ENCODE peak calls at places on chromosomes 1 and 21, in eight cellular contexts. Z, A, F, N, D, C, J and B are unnamed samples.

GRCh38 chr1:5579966-5580365 is 412.3 kb downstream of the NPHP4 start:
- DNase-seq in N (no peak), A (peak), J (no peak), F (no peak), D (no peak), C (no peak), Z (no peak), B (no peak)

GRCh38 chr1:25572708-25573590 is 29.5 kb downstream of the LDLRAP1 start:
- DNase-seq in C (peak), Z (peak), N (no peak), A (peak), F (no peak), D (no peak), J (peak), B (no peak)

GRCh38 chr1:248243204-248243603 is 12.0 kb downstream of the OR2M4 start:
- DNase-seq in N (no peak), C (peak), Z (peak), D (no peak), J (peak), A (no peak), F (no peak), B (peak)

GRCh38 chr1:145994391-145995120 is 1.8 kb downstream of the TXNIP start:
- DNase-seq in C (no peak), J (no peak), D (peak), Z (no peak), F (peak), A (no peak), N (no peak), B (no peak)

GRCh38 chr1:234839663-234840062 is 229.7 kb upstream of the IRF2BP2 start:
- DNase-seq in C (no peak), D (no peak), Z (peak), A (no peak), N (no peak), F (no peak), J (no peak), B (no peak)

GRCh38 chr1:11180342-11180744 is 8.8 kb upstream of the ANGPTL7 start:
- DNase-seq in Z (no peak), J (peak), A (no peak), F (no peak), N (no peak), D (no peak), C (peak), B (peak)

GRCh38 chr21:16534408-16535099 is 804.8 kb downstream of the USP25 start:
- DNase-seq in D (peak), N (no peak), C (no peak), J (peak), Z (no peak), A (peak), F (peak), B (peak)

GRCh38 chr1:183218981-183219621 is 33.0 kb downstream of the LAMC2 start:
- DNase-seq in N (no peak), F (peak), Z (peak), C (no peak), A (peak), D (peak), J (no peak), B (no peak)

GRCh38 chr1:201503397-201504176 is 3.3 kb downstream of the CSRP1 start:
- DNase-seq in A (no peak), D (peak), J (peak), Z (no peak), N (peak), F (peak), C (peak), B (no peak)

GRCh38 chr1:110243581-110243980 is 33.5 kb downstream of the KCNC4 start:
- DNase-seq in N (no peak), C (no peak), J (no peak), F (no peak), Z (peak), D (no peak), A (no peak), B (no peak)

GRCh38 chr1:185170291-185170848 is 13.4 kb downstream of the SWT1 start:
- DNase-seq in J (peak), C (peak), D (no peak), Z (peak), F (peak), N (no peak), A (peak), B (no peak)

GRCh38 chr1:246748867-246749266 is 24.7 kb downstream of the SCCPDH start:
- DNase-seq in F (no peak), J (no peak), C (peak), Z (no peak), D (no peak), A (no peak), N (no peak), B (peak)

GRCh38 chr1:247360116-247360898 is 28.6 kb upstream of the ZNF496 start:
- DNase-seq in D (no peak), A (peak), N (no peak), C (no peak), Z (no peak), J (no peak), F (peak), B (no peak)

GRCh38 chr1:183301239-183301638 is 115.2 kb downstream of the LAMC2 start:
- DNase-seq in F (no peak), N (no peak), D (peak), J (no peak), C (no peak), Z (no peak), A (no peak), B (no peak)

GRCh38 chr1:119506941-119507340 is at the start of gene HSD3B1:
- DNase-seq in F (no peak), Z (no peak), C (no peak), A (no peak), J (no peak), N (no peak), D (no peak), B (no peak)

GRCh38 chr1:218676991-218677390 is 331.9 kb downstream of the TGFB2 start:
- DNase-seq in Z (no peak), D (no peak), J (no peak), A (no peak), N (no peak), F (no peak), C (no peak), B (no peak)

GRCh38 chr1:197526736-197527371 is 248.4 kb downstream of the DENND1B start:
- DNase-seq in C (no peak), D (no peak), Z (peak), N (no peak), A (no peak), J (peak), F (no peak), B (no peak)

GRCh38 chr1:111369645-111370044 is 57.9 kb downstream of the OVGP1 start:
- DNase-seq in C (no peak), J (no peak), D (no peak), Z (no peak), N (no peak), A (no peak), F (no peak), B (no peak)

GRCh38 chr1:3775498-3776230 is 3.1 kb downstream of the SMIM1 start:
- DNase-seq in D (no peak), Z (peak), A (peak), J (peak), F (peak), N (no peak), C (peak), B (no peak)

GRCh38 chr1:236868625-236869467 is 73.8 kb downstream of the MTR start:
- DNase-seq in C (peak), N (no peak), F (no peak), Z (peak), J (peak), A (peak), D (no peak), B (no peak)

GRCh38 chr1:214952648-214953047 is 129.9 kb upstream of the KCNK2 start:
- DNase-seq in D (no peak), A (no peak), F (no peak), J (no peak), C (no peak), N (no peak), Z (no peak), B (no peak)

GRCh38 chr1:102191723-102192122 is 195.0 kb upstream of the OLFM3 start:
- DNase-seq in C (no peak), D (no peak), A (peak), N (no peak), J (peak), Z (peak), F (no peak), B (peak)

GRCh38 chr21:43291347-43291950 is 122.6 kb downstream of the CRYAA start:
- DNase-seq in F (no peak), Z (no peak), A (no peak), C (no peak), D (no peak), J (no peak), N (no peak), B (no peak)

GRCh38 chr1:166029196-166029965 is 137.4 kb downstream of the FAM78B start:
- DNase-seq in F (no peak), D (no peak), Z (no peak), J (no peak), A (no peak), N (no peak), C (no peak), B (no peak)

GRCh38 chr1:91874167-91874566 is 11.8 kb downstream of the TGFBR3 start:
- DNase-seq in Z (no peak), F (no peak), C (no peak), D (no peak), J (no peak), A (no peak), N (no peak), B (no peak)

GRCh38 chr1:177334276-177334675 is 163.5 kb downstream of the BRINP2 start:
- DNase-seq in F (no peak), N (no peak), D (no peak), J (no peak), Z (no peak), C (peak), A (no peak), B (no peak)

DNA sequence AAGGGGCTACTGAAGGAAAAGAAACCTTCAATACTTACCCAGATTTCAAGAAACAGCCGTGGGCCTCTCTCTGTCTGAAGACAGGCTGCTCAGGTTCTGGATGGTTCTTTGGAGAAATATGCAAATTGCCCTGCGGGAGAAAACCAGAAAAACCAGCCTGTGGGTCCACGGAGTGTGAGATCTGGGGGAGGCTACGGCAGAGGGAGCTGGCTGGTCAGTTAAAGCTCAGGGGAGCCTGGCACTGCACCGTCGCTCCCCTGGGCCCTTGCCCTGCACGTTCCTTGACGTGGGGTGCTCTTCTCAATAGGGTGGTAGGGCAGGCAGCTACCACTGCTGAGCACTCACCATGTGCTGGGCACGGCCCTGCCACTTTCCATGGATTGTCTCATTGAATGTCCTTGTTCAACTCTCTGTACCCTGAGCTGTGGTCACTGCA is 12.7 kb downstream of the TMCO4 start:
- DNase-seq in C (no peak), D (no peak), J (no peak), N (no peak), A (no peak), F (no peak), Z (no peak), B (no peak)
- H3K4me3 ChIP-seq in C (no peak), D (no peak), J (no peak), N (no peak), A (no peak), F (no peak), Z (no peak), B (no peak)

GRCh38 chr21:21097425-21097824 is 99.2 kb downstream of the NCAM2 start:
- DNase-seq in N (no peak), F (no peak), Z (no peak), A (no peak), D (no peak), J (no peak), C (no peak), B (no peak)

GRCh38 chr21:21103692-21104091 is 105.5 kb downstream of the NCAM2 start:
- DNase-seq in N (no peak), C (no peak), D (no peak), Z (no peak), A (no peak), J (no peak), F (no peak), B (no peak)

GRCh38 chr21:21102874-21103273 is 104.7 kb downstream of the NCAM2 start:
- DNase-seq in D (no peak), F (no peak), A (no peak), C (no peak), J (no peak), Z (no peak), N (no peak), B (no peak)

GRCh38 chr21:21096956-21097355 is 98.7 kb downstream of the NCAM2 start:
- DNase-seq in C (no peak), D (no peak), Z (no peak), A (no peak), J (no peak), N (no peak), F (no peak), B (no peak)

DNA sequence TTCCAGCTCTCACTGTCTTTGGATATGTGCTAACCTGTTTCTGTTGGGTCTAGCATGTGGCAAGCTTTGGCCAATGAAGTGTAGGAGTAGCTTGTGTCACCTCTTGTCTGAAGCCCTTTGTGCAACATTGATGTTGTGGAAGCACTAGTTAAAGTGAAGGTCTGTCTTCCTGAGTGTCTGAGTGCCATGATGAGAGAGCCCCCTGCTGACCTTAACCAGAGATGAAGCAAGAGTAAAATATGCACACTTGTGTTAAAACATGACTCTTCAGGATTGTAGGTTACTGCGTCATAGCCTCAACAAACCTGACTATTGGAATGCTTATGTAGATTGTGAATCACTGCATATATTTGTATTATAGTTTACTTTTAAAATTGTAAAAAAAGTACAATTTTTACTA is 103.7 kb downstream of the NCAM2 start:
- DNase-seq in J (peak), N (peak), F (no peak), D (no peak), Z (no peak), C (peak), A (no peak), B (no peak)
- TF ChIP-seq CTCF in J (no peak), N (peak), F (no peak), D (no peak), Z (no peak), C (peak), A (no peak), B (peak)

GRCh38 chr1:170669586-170670332 is 5.8 kb downstream of the PRRX1 start:
- DNase-seq in Z (no peak), A (no peak), D (no peak), F (no peak), N (no peak), J (no peak), C (no peak), B (no peak)

GRCh38 chr1:170666661-170667060 is 2.7 kb downstream of the PRRX1 start:
- DNase-seq in N (no peak), A (no peak), F (peak), Z (no peak), J (no peak), C (peak), D (no peak), B (no peak)

GRCh38 chr1:170669036-170669435 is 5.1 kb downstream of the PRRX1 start:
- DNase-seq in D (no peak), Z (no peak), A (no peak), C (no peak), F (no peak), N (no peak), J (no peak), B (no peak)

GRCh38 chr1:170670751-170671628 is 7.1 kb downstream of the PRRX1 start:
- DNase-seq in N (no peak), C (peak), F (peak), Z (no peak), D (no peak), J (peak), A (peak), B (no peak)

DNA sequence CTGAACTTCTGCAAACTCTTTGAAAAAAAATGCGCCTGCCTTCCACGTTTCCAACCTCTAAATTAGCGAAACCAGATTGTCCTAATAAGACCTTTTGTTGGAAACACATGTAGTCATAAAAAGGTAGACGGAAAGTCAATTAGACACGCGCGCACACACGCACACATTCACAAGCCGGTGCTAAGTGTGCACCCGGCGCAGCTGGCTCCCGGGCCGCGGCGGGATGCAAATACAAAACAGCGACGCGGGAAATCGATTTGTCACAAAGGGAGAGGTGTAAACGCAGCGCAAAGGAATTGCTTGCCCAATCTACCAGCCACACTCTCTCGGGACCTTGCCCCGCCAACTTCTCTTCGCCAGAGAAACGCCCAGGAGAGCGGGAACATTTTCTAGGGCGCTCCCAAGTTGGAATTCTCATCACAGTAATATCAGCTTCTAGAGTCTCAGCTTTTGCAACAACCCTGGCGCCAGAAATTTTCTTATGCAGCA is 4.4 kb downstream of the PRRX1 start:
- DNase-seq in J (peak), F (no peak), C (peak), N (no peak), Z (no peak), D (no peak), A (no peak), B (no peak)
- H3K4me3 ChIP-seq in J (peak), F (peak), C (peak), N (peak), Z (no peak), D (peak), A (no peak), B (no peak)

GRCh38 chr1:8016244-8017241 is 9.6 kb downstream of the ERRFI1 start:
- DNase-seq in J (peak), C (no peak), A (no peak), N (no peak), D (no peak), F (no peak), Z (no peak), B (no peak)

GRCh38 chr1:8014381-8014988 is 11.6 kb downstream of the ERRFI1 start:
- DNase-seq in Z (no peak), A (no peak), D (no peak), F (no peak), C (no peak), N (no peak), J (no peak), B (no peak)

GRCh38 chr1:8013800-8014199 is 12.3 kb downstream of the ERRFI1 start:
- DNase-seq in D (no peak), J (peak), Z (no peak), A (no peak), N (no peak), F (no peak), C (no peak), B (no peak)

GRCh38 chr1:8015809-8016165 is 10.3 kb downstream of the ERRFI1 start:
- DNase-seq in J (peak), Z (no peak), A (no peak), D (no peak), C (no peak), F (peak), N (no peak), B (no peak)

DNA sequence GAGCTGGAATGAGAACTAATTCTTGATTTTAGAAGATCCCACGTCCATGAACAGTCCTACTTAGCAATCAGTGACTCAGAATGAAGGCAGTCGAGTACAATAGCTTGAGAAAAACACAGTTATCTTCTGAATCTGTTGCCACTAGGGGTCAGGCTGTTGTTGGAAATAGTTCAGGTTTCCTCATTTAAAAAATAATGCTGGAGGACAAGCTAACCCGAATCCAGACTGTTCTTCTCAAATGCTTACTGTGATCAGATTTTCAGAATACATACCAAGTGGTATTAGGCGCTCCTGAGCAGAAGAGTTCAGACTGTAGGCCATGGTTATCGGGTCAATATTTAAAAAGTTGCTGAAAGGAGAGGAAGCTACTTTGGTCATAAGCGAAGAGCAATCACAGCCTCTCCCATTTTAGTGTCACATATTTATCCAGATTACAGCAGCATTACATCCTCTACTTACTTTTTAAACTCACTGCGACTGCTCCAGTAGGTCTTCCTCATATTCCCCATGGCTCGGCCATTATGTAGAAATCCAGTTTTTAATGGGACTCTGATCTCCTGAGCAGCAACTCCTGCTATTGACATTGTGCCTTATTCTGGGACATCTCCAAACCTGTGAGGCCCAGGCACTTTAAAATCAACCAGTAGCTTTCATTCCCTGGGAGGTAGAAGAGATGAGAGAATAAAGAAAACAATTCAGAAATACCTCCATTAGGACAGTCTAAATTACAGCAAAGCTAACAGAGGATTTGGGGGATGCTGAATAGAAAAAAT is 10.9 kb downstream of the ERRFI1 start:
- DNase-seq in Z (peak), N (peak), D (peak), A (peak), C (peak), F (peak), J (peak), B (peak)
- TF ChIP-seq CTCF in Z (peak), N (peak), D (peak), A (peak), C (peak), F (peak), J (peak), B (peak)

GRCh38 chr1:18230840-18231239 is 123.2 kb downstream of the IGSF21 start:
- DNase-seq in C (no peak), Z (no peak), D (no peak), N (no peak), J (no peak), F (no peak), A (no peak), B (no peak)

GRCh38 chr1:18229620-18230019 is 122.0 kb downstream of the IGSF21 start:
- DNase-seq in D (no peak), N (no peak), J (no peak), A (no peak), Z (no peak), F (no peak), C (no peak), B (no peak)

GRCh38 chr1:18233176-18233864 is 125.7 kb downstream of the IGSF21 start:
- DNase-seq in N (no peak), F (no peak), J (no peak), Z (no peak), C (no peak), D (no peak), A (no peak), B (no peak)

GRCh38 chr1:18234790-18235242 is 127.2 kb downstream of the IGSF21 start:
- DNase-seq in A (peak), N (no peak), C (peak), J (peak), Z (peak), F (no peak), D (no peak), B (peak)

DNA sequence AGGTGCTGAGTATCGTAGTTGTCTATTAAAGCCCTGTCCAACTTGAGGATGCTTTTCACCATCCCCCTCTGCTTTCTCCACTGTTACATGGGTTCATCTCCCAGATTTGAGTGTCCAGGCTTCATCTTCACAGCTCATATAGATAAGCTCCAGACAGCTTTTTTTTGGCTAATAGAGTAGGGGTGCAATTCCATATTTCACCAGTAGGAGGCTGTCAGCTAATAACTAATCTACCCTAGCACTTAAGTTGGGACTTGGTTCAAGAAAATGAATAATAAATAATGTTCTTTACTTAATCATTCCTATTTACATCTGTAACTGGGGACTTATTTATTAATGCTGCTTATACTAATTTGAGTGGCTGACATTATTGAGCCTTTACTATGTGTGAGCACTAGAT is 124.5 kb downstream of the IGSF21 start:
- DNase-seq in J (no peak), Z (no peak), F (no peak), N (no peak), C (no peak), D (no peak), A (no peak), B (no peak)
- H3K4me3 ChIP-seq in J (no peak), Z (no peak), F (no peak), N (no peak), C (no peak), D (no peak), A (no peak), B (no peak)